ENCODE peak calls at places on chromosomes 3 and 15, in ten cellular contexts. N is activated CD4-positive, alpha-beta T cell treated with anti-CD3 and anti-CD28 coated beads, Interleukin-2, amount 50 U/mL, for 1 hour; V is heart right ventricle; F is activated effector memory CD4-positive, alpha-beta T cell treated with Interleukin-2 at 50 U/mL for 16 hours; C is activated CD8-positive, alpha-beta memory T cell treated with anti-CD3 and anti-CD28 coated beads for 24 hours; A is A172; K is suprapubic skin; L is AG10803; Z is GM18507; Q is GM23248. D is an unnamed sample.

GRCh38 chr15:66953523-66954229 is 111.7 kb upstream of the SMAD3 start:
- DNase-seq in N (no peak), V (no peak), F (no peak), C (no peak), A (no peak), K (no peak), L (no peak), Z (no peak), Q (no peak), D (no peak)

GRCh38 chr3:147943265-147943945 is 534.2 kb downstream of the ZIC1 start:
- DNase-seq in N (no peak), V (no peak), F (no peak), C (no peak), A (peak), K (no peak), L (peak), Z (no peak), Q (peak), D (no peak)

GRCh38 chr15:95897651-95898050 is 432.8 kb upstream of the NR2F2 start:
- DNase-seq in N (no peak), V (no peak), F (no peak), C (no peak), A (no peak), K (no peak), L (no peak), Z (no peak), Q (no peak), D (no peak)

GRCh38 chr3:42174679-42175660 is 83.8 kb downstream of the TRAK1 start:
- DNase-seq in N (no peak), V (no peak), F (no peak), C (no peak), A (no peak), K (no peak), L (no peak), Z (no peak), Q (no peak), D (no peak)

GRCh38 chr15:68542771-68543544 is 35.8 kb upstream of the CORO2B start:
- DNase-seq in N (no peak), V (peak), F (no peak), C (no peak), A (peak), K (no peak), L (peak), Z (no peak), Q (peak), D (no peak)

GRCh38 chr3:6074952-6075351 is 786.0 kb upstream of the GRM7 start:
- DNase-seq in N (no peak), V (no peak), F (no peak), C (no peak), A (no peak), K (no peak), L (no peak), Z (no peak), Q (no peak), D (no peak)

GRCh38 chr3:6580808-6581207 is 280.1 kb upstream of the GRM7 start:
- DNase-seq in N (no peak), V (no peak), F (no peak), C (no peak), A (no peak), K (no peak), L (no peak), Z (no peak), Q (no peak), D (no peak)

GRCh38 chr3:115381573-115381912 is 234.5 kb upstream of the ZBTB20 start:
- DNase-seq in N (no peak), V (peak), F (no peak), C (no peak), A (no peak), K (no peak), L (no peak), Z (no peak), Q (peak), D (no peak)

GRCh38 chr3:52897130-52898109 is at the start of gene STIMATE:
- DNase-seq in N (peak), V (peak), F (peak), C (peak), A (peak), K (peak), L (peak), Z (peak), Q (peak), D (peak)

GRCh38 chr3:60226907-60227306 is 1024.3 kb downstream of the FHIT start:
- DNase-seq in N (no peak), V (no peak), F (no peak), C (no peak), A (no peak), K (no peak), L (no peak), Z (no peak), Q (no peak), D (peak)

GRCh38 chr15:41862515-41863116 is 24.0 kb downstream of the PLA2G4B start:
- DNase-seq in N (no peak), V (no peak), F (no peak), C (no peak), A (no peak), K (no peak), L (no peak), Z (no peak), Q (no peak), D (peak)

GRCh38 chr3:43503067-43503728 is 118.6 kb downstream of the ANO10 start:
- DNase-seq in N (no peak), V (no peak), F (no peak), C (no peak), A (peak), K (no peak), L (peak), Z (no peak), Q (peak), D (peak)

GRCh38 chr3:34568766-34569165 is 770.3 kb downstream of the PDCD6IP start:
- DNase-seq in N (no peak), V (peak), F (no peak), C (no peak), A (peak), K (no peak), L (no peak), Z (no peak), Q (no peak), D (no peak)

GRCh38 chr15:39493393-39494067 is 87.3 kb upstream of the THBS1 start:
- DNase-seq in N (no peak), V (no peak), F (no peak), C (no peak), A (no peak), K (no peak), L (no peak), Z (no peak), Q (no peak), D (no peak)

GRCh38 chr3:102180291-102180931 is 254.4 kb upstream of the ZPLD1 start:
- DNase-seq in N (no peak), V (peak), F (no peak), C (no peak), A (peak), K (no peak), L (peak), Z (no peak), Q (peak), D (no peak)

D was measured in iPS-NIHi11.